ENCODE peak calls at places on chromosomes 6 and 20, in nine cellular contexts. One of them, this sample, is unnamed.

GRCh38 chr6:13292774-13293173 is 35.6 kb downstream of the TBC1D7 start:
- DNase-seq in kidney tubule cell: no peak
- DNase-seq in T-helper 9 cell: no peak
- DNase-seq in activated T-cell treated with anti-CD3 and anti-CD28 coated beads for 24 hours: no peak
- DNase-seq in progenitor cell of endocrine pancreas: no peak
- DNase-seq in pancreas: no peak
- DNase-seq in NCI-H2081: no peak
- DNase-seq in IMR-90: no peak
- DNase-seq in Karpas-422: no peak
- DNase-seq in this sample: no peak

GRCh38 chr6:4577406-4577805 is 198.8 kb upstream of the CDYL start:
- DNase-seq in kidney tubule cell: no peak
- DNase-seq in T-helper 9 cell: no peak
- DNase-seq in activated T-cell treated with anti-CD3 and anti-CD28 coated beads for 24 hours: no peak
- DNase-seq in progenitor cell of endocrine pancreas: no peak
- DNase-seq in pancreas: peak
- DNase-seq in NCI-H2081: no peak
- DNase-seq in IMR-90: peak
- DNase-seq in Karpas-422: no peak
- DNase-seq in this sample: no peak

GRCh38 chr6:21538186-21538798 is 55.3 kb upstream of the SOX4 start:
- DNase-seq in kidney tubule cell: peak
- DNase-seq in T-helper 9 cell: no peak
- DNase-seq in activated T-cell treated with anti-CD3 and anti-CD28 coated beads for 24 hours: no peak
- DNase-seq in progenitor cell of endocrine pancreas: no peak
- DNase-seq in pancreas: no peak
- DNase-seq in NCI-H2081: no peak
- DNase-seq in IMR-90: peak
- DNase-seq in Karpas-422: no peak
- DNase-seq in this sample: no peak

GRCh38 chr20:48444249-48444648 is 383.6 kb downstream of the PREX1 start:
- DNase-seq in kidney tubule cell: no peak
- DNase-seq in T-helper 9 cell: no peak
- DNase-seq in activated T-cell treated with anti-CD3 and anti-CD28 coated beads for 24 hours: no peak
- DNase-seq in progenitor cell of endocrine pancreas: no peak
- DNase-seq in pancreas: no peak
- DNase-seq in NCI-H2081: no peak
- DNase-seq in IMR-90: no peak
- DNase-seq in Karpas-422: no peak
- DNase-seq in this sample: no peak

GRCh38 chr20:6130045-6130444 is 7.2 kb upstream of the FERMT1 start:
- DNase-seq in kidney tubule cell: no peak
- DNase-seq in T-helper 9 cell: no peak
- DNase-seq in activated T-cell treated with anti-CD3 and anti-CD28 coated beads for 24 hours: no peak
- DNase-seq in progenitor cell of endocrine pancreas: no peak
- DNase-seq in pancreas: no peak
- DNase-seq in NCI-H2081: no peak
- DNase-seq in IMR-90: no peak
- DNase-seq in Karpas-422: no peak
- DNase-seq in this sample: no peak

GRCh38 chr20:46994341-46994740 is 99.7 kb downstream of the EYA2 start:
- DNase-seq in kidney tubule cell: no peak
- DNase-seq in T-helper 9 cell: no peak
- DNase-seq in activated T-cell treated with anti-CD3 and anti-CD28 coated beads for 24 hours: peak
- DNase-seq in progenitor cell of endocrine pancreas: no peak
- DNase-seq in pancreas: no peak
- DNase-seq in NCI-H2081: peak
- DNase-seq in IMR-90: no peak
- DNase-seq in Karpas-422: peak
- DNase-seq in this sample: peak

GRCh38 chr6:56995347-56995746 is 40.4 kb downstream of the BEND6 start:
- DNase-seq in kidney tubule cell: peak
- DNase-seq in T-helper 9 cell: no peak
- DNase-seq in activated T-cell treated with anti-CD3 and anti-CD28 coated beads for 24 hours: no peak
- DNase-seq in progenitor cell of endocrine pancreas: no peak
- DNase-seq in pancreas: no peak
- DNase-seq in NCI-H2081: no peak
- DNase-seq in IMR-90: no peak
- DNase-seq in Karpas-422: no peak
- DNase-seq in this sample: no peak

GRCh38 chr20:25270829-25271251 is 23.0 kb downstream of the PYGB start:
- DNase-seq in kidney tubule cell: no peak
- DNase-seq in T-helper 9 cell: no peak
- DNase-seq in activated T-cell treated with anti-CD3 and anti-CD28 coated beads for 24 hours: no peak
- DNase-seq in progenitor cell of endocrine pancreas: no peak
- DNase-seq in pancreas: peak
- DNase-seq in NCI-H2081: peak
- DNase-seq in IMR-90: no peak
- DNase-seq in Karpas-422: no peak
- DNase-seq in this sample: no peak

GRCh38 chr6:12957321-12958051 is 240.9 kb downstream of the PHACTR1 start:
- DNase-seq in kidney tubule cell: peak
- DNase-seq in T-helper 9 cell: no peak
- DNase-seq in activated T-cell treated with anti-CD3 and anti-CD28 coated beads for 24 hours: peak
- DNase-seq in progenitor cell of endocrine pancreas: no peak
- DNase-seq in pancreas: peak
- DNase-seq in NCI-H2081: no peak
- DNase-seq in IMR-90: peak
- DNase-seq in Karpas-422: no peak
- DNase-seq in this sample: peak

GRCh38 chr20:52049001-52049731 is 142.4 kb downstream of the ZFP64 start:
- DNase-seq in kidney tubule cell: no peak
- DNase-seq in T-helper 9 cell: no peak
- DNase-seq in activated T-cell treated with anti-CD3 and anti-CD28 coated beads for 24 hours: no peak
- DNase-seq in progenitor cell of endocrine pancreas: no peak
- DNase-seq in pancreas: no peak
- DNase-seq in NCI-H2081: no peak
- DNase-seq in IMR-90: peak
- DNase-seq in Karpas-422: no peak
- DNase-seq in this sample: no peak

GRCh38 chr6:27678449-27678848 is 205.5 kb upstream of the ZNF184 start:
- DNase-seq in kidney tubule cell: no peak
- DNase-seq in T-helper 9 cell: no peak
- DNase-seq in activated T-cell treated with anti-CD3 and anti-CD28 coated beads for 24 hours: no peak
- DNase-seq in progenitor cell of endocrine pancreas: no peak
- DNase-seq in pancreas: no peak
- DNase-seq in NCI-H2081: no peak
- DNase-seq in IMR-90: no peak
- DNase-seq in Karpas-422: no peak
- DNase-seq in this sample: no peak

GRCh38 chr6:88880021-88880420 is 83.4 kb downstream of the RNGTT start:
- DNase-seq in kidney tubule cell: no peak
- DNase-seq in T-helper 9 cell: no peak
- DNase-seq in activated T-cell treated with anti-CD3 and anti-CD28 coated beads for 24 hours: no peak
- DNase-seq in progenitor cell of endocrine pancreas: no peak
- DNase-seq in pancreas: no peak
- DNase-seq in NCI-H2081: no peak
- DNase-seq in IMR-90: no peak
- DNase-seq in Karpas-422: no peak
- DNase-seq in this sample: no peak

GRCh38 chr6:150167479-150167873 is 24.6 kb downstream of the PPP1R14C start:
- DNase-seq in kidney tubule cell: no peak
- DNase-seq in T-helper 9 cell: no peak
- DNase-seq in activated T-cell treated with anti-CD3 and anti-CD28 coated beads for 24 hours: no peak
- DNase-seq in progenitor cell of endocrine pancreas: no peak
- DNase-seq in pancreas: no peak
- DNase-seq in NCI-H2081: no peak
- DNase-seq in IMR-90: no peak
- DNase-seq in Karpas-422: no peak
- DNase-seq in this sample: no peak

GRCh38 chr20:51562334-51563140 is 20.0 kb upstream of the NFATC2 start:
- DNase-seq in kidney tubule cell: peak
- DNase-seq in T-helper 9 cell: peak
- DNase-seq in activated T-cell treated with anti-CD3 and anti-CD28 coated beads for 24 hours: no peak
- DNase-seq in progenitor cell of endocrine pancreas: peak
- DNase-seq in pancreas: peak
- DNase-seq in NCI-H2081: peak
- DNase-seq in IMR-90: peak
- DNase-seq in Karpas-422: no peak
- DNase-seq in this sample: peak

GRCh38 chr20:12936020-12936419 is 72.8 kb upstream of the SPTLC3 start:
- DNase-seq in kidney tubule cell: no peak
- DNase-seq in T-helper 9 cell: no peak
- DNase-seq in activated T-cell treated with anti-CD3 and anti-CD28 coated beads for 24 hours: no peak
- DNase-seq in progenitor cell of endocrine pancreas: no peak
- DNase-seq in pancreas: peak
- DNase-seq in NCI-H2081: no peak
- DNase-seq in IMR-90: no peak
- DNase-seq in Karpas-422: peak
- DNase-seq in this sample: no peak

GRCh38 chr6:68637782-68638181 is 2.7 kb downstream of the ADGRB3 start:
- DNase-seq in kidney tubule cell: no peak
- DNase-seq in T-helper 9 cell: no peak
- DNase-seq in activated T-cell treated with anti-CD3 and anti-CD28 coated beads for 24 hours: no peak
- DNase-seq in progenitor cell of endocrine pancreas: no peak
- DNase-seq in pancreas: no peak
- DNase-seq in NCI-H2081: no peak
- DNase-seq in IMR-90: no peak
- DNase-seq in Karpas-422: no peak
- DNase-seq in this sample: no peak

GRCh38 chr6:166466178-166467122 is 83.7 kb upstream of the MPC1 start:
- DNase-seq in kidney tubule cell: peak
- DNase-seq in T-helper 9 cell: no peak
- DNase-seq in activated T-cell treated with anti-CD3 and anti-CD28 coated beads for 24 hours: no peak
- DNase-seq in progenitor cell of endocrine pancreas: no peak
- DNase-seq in pancreas: no peak
- DNase-seq in NCI-H2081: no peak
- DNase-seq in IMR-90: peak
- DNase-seq in Karpas-422: no peak
- DNase-seq in this sample: no peak

GRCh38 chr6:31170600-31170881 is at the start of gene POU5F1:
- DNase-seq in kidney tubule cell: no peak
- DNase-seq in T-helper 9 cell: no peak
- DNase-seq in activated T-cell treated with anti-CD3 and anti-CD28 coated beads for 24 hours: no peak
- DNase-seq in progenitor cell of endocrine pancreas: no peak
- DNase-seq in pancreas: peak
- DNase-seq in NCI-H2081: no peak
- DNase-seq in IMR-90: no peak
- DNase-seq in Karpas-422: no peak
- DNase-seq in this sample: no peak

GRCh38 chr20:20143646-20144045 is 91.3 kb downstream of the CFAP61 start:
- DNase-seq in kidney tubule cell: no peak
- DNase-seq in T-helper 9 cell: no peak
- DNase-seq in activated T-cell treated with anti-CD3 and anti-CD28 coated beads for 24 hours: no peak
- DNase-seq in progenitor cell of endocrine pancreas: no peak
- DNase-seq in pancreas: no peak
- DNase-seq in NCI-H2081: no peak
- DNase-seq in IMR-90: no peak
- DNase-seq in Karpas-422: no peak
- DNase-seq in this sample: no peak

GRCh38 chr6:45896783-45897441 is 118.7 kb downstream of the CLIC5 start:
- DNase-seq in kidney tubule cell: no peak
- DNase-seq in T-helper 9 cell: no peak
- DNase-seq in activated T-cell treated with anti-CD3 and anti-CD28 coated beads for 24 hours: no peak
- DNase-seq in progenitor cell of endocrine pancreas: no peak
- DNase-seq in pancreas: no peak
- DNase-seq in NCI-H2081: no peak
- DNase-seq in IMR-90: no peak
- DNase-seq in Karpas-422: no peak
- DNase-seq in this sample: no peak

GRCh38 chr6:137170266-137171052 is 3.0 kb downstream of the IL22RA2 start:
- DNase-seq in kidney tubule cell: no peak
- DNase-seq in T-helper 9 cell: no peak
- DNase-seq in activated T-cell treated with anti-CD3 and anti-CD28 coated beads for 24 hours: no peak
- DNase-seq in progenitor cell of endocrine pancreas: no peak
- DNase-seq in pancreas: no peak
- DNase-seq in NCI-H2081: no peak
- DNase-seq in IMR-90: no peak
- DNase-seq in Karpas-422: no peak
- DNase-seq in this sample: no peak

GRCh38 chr20:5731753-5732366 is 18.3 kb upstream of the SHLD1 start:
- DNase-seq in kidney tubule cell: no peak
- DNase-seq in T-helper 9 cell: no peak
- DNase-seq in activated T-cell treated with anti-CD3 and anti-CD28 coated beads for 24 hours: no peak
- DNase-seq in progenitor cell of endocrine pancreas: no peak
- DNase-seq in pancreas: no peak
- DNase-seq in NCI-H2081: no peak
- DNase-seq in IMR-90: no peak
- DNase-seq in Karpas-422: no peak
- DNase-seq in this sample: no peak

GRCh38 chr6:166563805-166564204 is 22.7 kb downstream of the RAMACL start:
- DNase-seq in kidney tubule cell: no peak
- DNase-seq in T-helper 9 cell: no peak
- DNase-seq in activated T-cell treated with anti-CD3 and anti-CD28 coated beads for 24 hours: no peak
- DNase-seq in progenitor cell of endocrine pancreas: no peak
- DNase-seq in pancreas: no peak
- DNase-seq in NCI-H2081: peak
- DNase-seq in IMR-90: no peak
- DNase-seq in Karpas-422: no peak
- DNase-seq in this sample: no peak

GRCh38 chr20:2747676-2748235 is 52.7 kb downstream of the CPXM1 start:
- DNase-seq in kidney tubule cell: no peak
- DNase-seq in T-helper 9 cell: no peak
- DNase-seq in activated T-cell treated with anti-CD3 and anti-CD28 coated beads for 24 hours: no peak
- DNase-seq in progenitor cell of endocrine pancreas: no peak
- DNase-seq in pancreas: no peak
- DNase-seq in NCI-H2081: no peak
- DNase-seq in IMR-90: peak
- DNase-seq in Karpas-422: peak
- DNase-seq in this sample: no peak

GRCh38 chr6:120938876-120939231 is 395.4 kb downstream of the TBC1D32 start:
- DNase-seq in kidney tubule cell: no peak
- DNase-seq in T-helper 9 cell: no peak
- DNase-seq in activated T-cell treated with anti-CD3 and anti-CD28 coated beads for 24 hours: no peak
- DNase-seq in progenitor cell of endocrine pancreas: no peak
- DNase-seq in pancreas: no peak
- DNase-seq in NCI-H2081: no peak
- DNase-seq in IMR-90: no peak
- DNase-seq in Karpas-422: peak
- DNase-seq in this sample: no peak

GRCh38 chr20:40506567-40506966 is 182.5 kb downstream of the MAFB start:
- DNase-seq in kidney tubule cell: peak
- DNase-seq in T-helper 9 cell: no peak
- DNase-seq in activated T-cell treated with anti-CD3 and anti-CD28 coated beads for 24 hours: no peak
- DNase-seq in progenitor cell of endocrine pancreas: no peak
- DNase-seq in pancreas: peak
- DNase-seq in NCI-H2081: no peak
- DNase-seq in IMR-90: peak
- DNase-seq in Karpas-422: no peak
- DNase-seq in this sample: peak

GRCh38 chr20:10665791-10666190 is 8.0 kb downstream of the JAG1 start:
- DNase-seq in kidney tubule cell: no peak
- DNase-seq in T-helper 9 cell: no peak
- DNase-seq in activated T-cell treated with anti-CD3 and anti-CD28 coated beads for 24 hours: no peak
- DNase-seq in progenitor cell of endocrine pancreas: no peak
- DNase-seq in pancreas: no peak
- DNase-seq in NCI-H2081: no peak
- DNase-seq in IMR-90: peak
- DNase-seq in Karpas-422: no peak
- DNase-seq in this sample: no peak

GRCh38 chr20:49541733-49542513 is 26.0 kb downstream of the PTGIS start:
- DNase-seq in kidney tubule cell: peak
- DNase-seq in T-helper 9 cell: peak
- DNase-seq in activated T-cell treated with anti-CD3 and anti-CD28 coated beads for 24 hours: peak
- DNase-seq in progenitor cell of endocrine pancreas: peak
- DNase-seq in pancreas: peak
- DNase-seq in NCI-H2081: peak
- DNase-seq in IMR-90: peak
- DNase-seq in Karpas-422: peak
- DNase-seq in this sample: peak

GRCh38 chr6:62283828-62284411 is 2.1 kb downstream of the KHDRBS2 start:
- DNase-seq in kidney tubule cell: peak
- DNase-seq in T-helper 9 cell: no peak
- DNase-seq in activated T-cell treated with anti-CD3 and anti-CD28 coated beads for 24 hours: no peak
- DNase-seq in progenitor cell of endocrine pancreas: peak
- DNase-seq in pancreas: no peak
- DNase-seq in NCI-H2081: peak
- DNase-seq in IMR-90: peak
- DNase-seq in Karpas-422: peak
- DNase-seq in this sample: no peak

GRCh38 chr6:44598679-44599078 is 211.2 kb downstream of the CDC5L start:
- DNase-seq in kidney tubule cell: no peak
- DNase-seq in T-helper 9 cell: no peak
- DNase-seq in activated T-cell treated with anti-CD3 and anti-CD28 coated beads for 24 hours: no peak
- DNase-seq in progenitor cell of endocrine pancreas: no peak
- DNase-seq in pancreas: no peak
- DNase-seq in NCI-H2081: no peak
- DNase-seq in IMR-90: no peak
- DNase-seq in Karpas-422: no peak
- DNase-seq in this sample: no peak

GRCh38 chr6:11414564-11414963 is 123.0 kb upstream of the TMEM170B start:
- DNase-seq in kidney tubule cell: peak
- DNase-seq in T-helper 9 cell: peak
- DNase-seq in activated T-cell treated with anti-CD3 and anti-CD28 coated beads for 24 hours: peak
- DNase-seq in progenitor cell of endocrine pancreas: no peak
- DNase-seq in pancreas: no peak
- DNase-seq in NCI-H2081: no peak
- DNase-seq in IMR-90: no peak
- DNase-seq in Karpas-422: no peak
- DNase-seq in this sample: no peak